ENCODE peak calls at places on chromosomes 16 and 17, in nine cellular contexts. One of them, this sample, is unnamed.

GRCh38 chr17:81523139-81524062 is 4.8 kb upstream of the FSCN2 start:
- DNase-seq in esophagus squamous epithelium: no peak
- DNase-seq in Ammon's horn: peak
- DNase-seq in stomach: peak
- DNase-seq in activated CD8-positive, alpha-beta memory T cell treated with anti-CD3 and anti-CD28 coated beads, Interleukin-2, amount 50 U/mL, for 48 hours: no peak
- DNase-seq in posterior cingulate gyrus: peak
- DNase-seq in cardiac muscle cell: peak
- DNase-seq in germinal center: peak
- DNase-seq in HFFc6: peak
- DNase-seq in this sample: peak

GRCh38 chr17:82041139-82041814 is 3.8 kb upstream of the DCXR start:
- DNase-seq in posterior cingulate gyrus: no peak
- DNase-seq in HFFc6: no peak
- DNase-seq in Ammon's horn: no peak
- DNase-seq in activated CD8-positive, alpha-beta memory T cell treated with anti-CD3 and anti-CD28 coated beads, Interleukin-2, amount 50 U/mL, for 48 hours: no peak
- DNase-seq in germinal center: no peak
- DNase-seq in esophagus squamous epithelium: no peak
- DNase-seq in cardiac muscle cell: no peak
- DNase-seq in stomach: no peak
- DNase-seq in this sample: no peak

GRCh38 chr17:9022553-9023388 is 1.5 kb downstream of the NTN1 start:
- DNase-seq in cardiac muscle cell: peak
- DNase-seq in esophagus squamous epithelium: no peak
- DNase-seq in germinal center: peak
- DNase-seq in stomach: no peak
- DNase-seq in posterior cingulate gyrus: no peak
- DNase-seq in Ammon's horn: no peak
- DNase-seq in activated CD8-positive, alpha-beta memory T cell treated with anti-CD3 and anti-CD28 coated beads, Interleukin-2, amount 50 U/mL, for 48 hours: peak
- DNase-seq in HFFc6: no peak
- DNase-seq in this sample: no peak

GRCh38 chr17:6361733-6362132 is 73.2 kb downstream of the AIPL1 start:
- DNase-seq in esophagus squamous epithelium: no peak
- DNase-seq in posterior cingulate gyrus: no peak
- DNase-seq in Ammon's horn: no peak
- DNase-seq in cardiac muscle cell: peak
- DNase-seq in stomach: no peak
- DNase-seq in germinal center: peak
- DNase-seq in activated CD8-positive, alpha-beta memory T cell treated with anti-CD3 and anti-CD28 coated beads, Interleukin-2, amount 50 U/mL, for 48 hours: peak
- DNase-seq in HFFc6: no peak
- DNase-seq in this sample: no peak

GRCh38 chr16:11639925-11640899 is 28.0 kb upstream of the SNN start:
- DNase-seq in germinal center: no peak
- DNase-seq in HFFc6: peak
- DNase-seq in activated CD8-positive, alpha-beta memory T cell treated with anti-CD3 and anti-CD28 coated beads, Interleukin-2, amount 50 U/mL, for 48 hours: no peak
- DNase-seq in Ammon's horn: peak
- DNase-seq in esophagus squamous epithelium: no peak
- DNase-seq in stomach: peak
- DNase-seq in posterior cingulate gyrus: no peak
- DNase-seq in cardiac muscle cell: peak
- DNase-seq in this sample: no peak

GRCh38 chr16:9297437-9298113 is 206.1 kb downstream of the HAPSTR1 start:
- DNase-seq in esophagus squamous epithelium: no peak
- DNase-seq in HFFc6: no peak
- DNase-seq in stomach: peak
- DNase-seq in activated CD8-positive, alpha-beta memory T cell treated with anti-CD3 and anti-CD28 coated beads, Interleukin-2, amount 50 U/mL, for 48 hours: peak
- DNase-seq in posterior cingulate gyrus: peak
- DNase-seq in Ammon's horn: peak
- DNase-seq in cardiac muscle cell: peak
- DNase-seq in germinal center: peak
- DNase-seq in this sample: no peak

GRCh38 chr17:66580178-66580577 is 254.7 kb upstream of the CACNG5 start:
- DNase-seq in activated CD8-positive, alpha-beta memory T cell treated with anti-CD3 and anti-CD28 coated beads, Interleukin-2, amount 50 U/mL, for 48 hours: peak
- DNase-seq in HFFc6: peak
- DNase-seq in germinal center: no peak
- DNase-seq in Ammon's horn: no peak
- DNase-seq in esophagus squamous epithelium: no peak
- DNase-seq in posterior cingulate gyrus: no peak
- DNase-seq in stomach: peak
- DNase-seq in cardiac muscle cell: peak
- DNase-seq in this sample: no peak

GRCh38 chr17:27565874-27566672 is 64.9 kb upstream of the LGALS9 start:
- DNase-seq in Ammon's horn: no peak
- DNase-seq in HFFc6: no peak
- DNase-seq in esophagus squamous epithelium: no peak
- DNase-seq in stomach: no peak
- DNase-seq in activated CD8-positive, alpha-beta memory T cell treated with anti-CD3 and anti-CD28 coated beads, Interleukin-2, amount 50 U/mL, for 48 hours: peak
- DNase-seq in cardiac muscle cell: no peak
- DNase-seq in germinal center: no peak
- DNase-seq in posterior cingulate gyrus: no peak
- DNase-seq in this sample: no peak

GRCh38 chr17:2192367-2193028 is 111.1 kb downstream of the SMG6 start:
- DNase-seq in germinal center: no peak
- DNase-seq in activated CD8-positive, alpha-beta memory T cell treated with anti-CD3 and anti-CD28 coated beads, Interleukin-2, amount 50 U/mL, for 48 hours: peak
- DNase-seq in Ammon's horn: no peak
- DNase-seq in posterior cingulate gyrus: no peak
- DNase-seq in HFFc6: peak
- DNase-seq in stomach: no peak
- DNase-seq in cardiac muscle cell: no peak
- DNase-seq in esophagus squamous epithelium: no peak
- DNase-seq in this sample: no peak

GRCh38 chr16:7501868-7502267 is 169.2 kb downstream of the RBFOX1 start:
- DNase-seq in esophagus squamous epithelium: no peak
- DNase-seq in activated CD8-positive, alpha-beta memory T cell treated with anti-CD3 and anti-CD28 coated beads, Interleukin-2, amount 50 U/mL, for 48 hours: no peak
- DNase-seq in germinal center: no peak
- DNase-seq in posterior cingulate gyrus: no peak
- DNase-seq in HFFc6: no peak
- DNase-seq in Ammon's horn: no peak
- DNase-seq in stomach: no peak
- DNase-seq in cardiac muscle cell: no peak
- DNase-seq in this sample: no peak

GRCh38 chr17:75032896-75033294 is 13.9 kb downstream of the ATP5PD start:
- DNase-seq in stomach: no peak
- DNase-seq in esophagus squamous epithelium: no peak
- DNase-seq in cardiac muscle cell: no peak
- DNase-seq in posterior cingulate gyrus: no peak
- DNase-seq in germinal center: no peak
- DNase-seq in HFFc6: no peak
- DNase-seq in activated CD8-positive, alpha-beta memory T cell treated with anti-CD3 and anti-CD28 coated beads, Interleukin-2, amount 50 U/mL, for 48 hours: no peak
- DNase-seq in Ammon's horn: peak
- DNase-seq in this sample: no peak

GRCh38 chr17:58986005-58986404 is 120.7 kb downstream of the TRIM37 start:
- DNase-seq in stomach: no peak
- DNase-seq in activated CD8-positive, alpha-beta memory T cell treated with anti-CD3 and anti-CD28 coated beads, Interleukin-2, amount 50 U/mL, for 48 hours: no peak
- DNase-seq in esophagus squamous epithelium: no peak
- DNase-seq in posterior cingulate gyrus: no peak
- DNase-seq in Ammon's horn: no peak
- DNase-seq in cardiac muscle cell: no peak
- DNase-seq in HFFc6: no peak
- DNase-seq in germinal center: no peak
- DNase-seq in this sample: no peak

GRCh38 chr16:58451263-58451662 is 48.7 kb upstream of the NDRG4 start:
- DNase-seq in stomach: no peak
- DNase-seq in cardiac muscle cell: no peak
- DNase-seq in esophagus squamous epithelium: no peak
- DNase-seq in activated CD8-positive, alpha-beta memory T cell treated with anti-CD3 and anti-CD28 coated beads, Interleukin-2, amount 50 U/mL, for 48 hours: no peak
- DNase-seq in Ammon's horn: peak
- DNase-seq in germinal center: no peak
- DNase-seq in posterior cingulate gyrus: no peak
- DNase-seq in HFFc6: no peak
- DNase-seq in this sample: no peak

GRCh38 chr17:81004336-81005015 is 12.8 kb downstream of the CHMP6 start:
- DNase-seq in HFFc6: no peak
- DNase-seq in Ammon's horn: no peak
- DNase-seq in activated CD8-positive, alpha-beta memory T cell treated with anti-CD3 and anti-CD28 coated beads, Interleukin-2, amount 50 U/mL, for 48 hours: peak
- DNase-seq in posterior cingulate gyrus: peak
- DNase-seq in germinal center: no peak
- DNase-seq in esophagus squamous epithelium: no peak
- DNase-seq in stomach: no peak
- DNase-seq in cardiac muscle cell: no peak
- DNase-seq in this sample: no peak

GRCh38 chr17:73191443-73192218 is 1.2 kb upstream of the COG1 start:
- DNase-seq in Ammon's horn: peak
- DNase-seq in HFFc6: peak
- DNase-seq in germinal center: peak
- DNase-seq in posterior cingulate gyrus: peak
- DNase-seq in cardiac muscle cell: peak
- DNase-seq in stomach: peak
- DNase-seq in activated CD8-positive, alpha-beta memory T cell treated with anti-CD3 and anti-CD28 coated beads, Interleukin-2, amount 50 U/mL, for 48 hours: peak
- DNase-seq in esophagus squamous epithelium: no peak
- DNase-seq in this sample: peak

GRCh38 chr17:8122923-8123694 is 797 bp downstream of the HES7 start:
- DNase-seq in Ammon's horn: no peak
- DNase-seq in esophagus squamous epithelium: no peak
- DNase-seq in germinal center: no peak
- DNase-seq in cardiac muscle cell: peak
- DNase-seq in HFFc6: no peak
- DNase-seq in activated CD8-positive, alpha-beta memory T cell treated with anti-CD3 and anti-CD28 coated beads, Interleukin-2, amount 50 U/mL, for 48 hours: peak
- DNase-seq in posterior cingulate gyrus: no peak
- DNase-seq in stomach: no peak
- DNase-seq in this sample: no peak

This sample was measured in anterior cingulate cortex.